ENCODE peak calls at places on chromosomes 1 and 21, in eight cellular contexts. P is CD8-positive, alpha-beta T cell; Q is D341Med; W is activated CD4-positive, alpha-beta T cell treated with anti-CD3 and anti-CD28 coated beads, Interleukin-2, amount 50 U/mL, for 1 hour; S is NCI-H1694 treated with DMSO at 0.1 percent for 48 hours; O is activated T-cell treated with anti-CD3 and anti-CD28 coated beads for 4 hours; V is posterior vena cava; L is EL. T is an unnamed sample.

GRCh38 chr1:166040635-166041034 is 126.2 kb downstream of the FAM78B start:
- DNase-seq in O (no peak), L (no peak), Q (no peak), V (no peak), S (no peak), P (no peak), W (no peak), T (no peak)

GRCh38 chr1:9145021-9145668 is 16.2 kb upstream of the GPR157 start:
- DNase-seq in Q (peak; percentile 20), O (no peak), V (peak; percentile 56), S (no peak), L (peak; percentile 76), P (no peak), W (no peak), T (peak; percentile 14)

GRCh38 chr1:58451560-58452211 is 94.8 kb downstream of the OMA1 start:
- DNase-seq in W (no peak), Q (no peak), V (no peak), L (no peak), O (no peak), S (no peak), P (no peak), T (no peak)

GRCh38 chr1:95311006-95311405 is 77.0 kb downstream of the RWDD3 start:
- DNase-seq in Q (no peak), V (no peak), S (no peak), L (no peak), W (no peak), P (no peak), O (no peak), T (no peak)

GRCh38 chr1:159211331-159212136 is 6.9 kb downstream of the ACKR1 start:
- DNase-seq in O (peak; percentile 25), L (peak; percentile 42), W (peak; percentile 35), V (no peak), Q (peak; percentile 74), P (peak; percentile 65), S (peak; percentile 2), T (peak; percentile 81)

GRCh38 chr1:240878631-240879030 is 266.7 kb upstream of the GREM2 start:
- DNase-seq in V (no peak), W (no peak), S (no peak), P (no peak), O (no peak), L (no peak), Q (no peak), T (no peak)

GRCh38 chr1:219798283-219799030 is 129.9 kb downstream of the SLC30A10 start:
- DNase-seq in P (no peak), L (peak; percentile 72), W (no peak), V (no peak), O (no peak), Q (no peak), S (no peak), T (no peak)

GRCh38 chr1:54842206-54842915 is 41.2 kb upstream of the TTC22 start:
- DNase-seq in L (no peak), O (no peak), W (no peak), V (no peak), S (no peak), Q (peak; percentile 6), P (peak; percentile 15), T (no peak)

GRCh38 chr21:16193758-16194606 is 464.2 kb downstream of the USP25 start:
- DNase-seq in S (no peak), V (peak; percentile 82), Q (peak; percentile 46), L (peak; percentile 86), W (no peak), P (no peak), O (no peak), T (peak; percentile 90)

GRCh38 chr1:202343652-202344349 is 2.1 kb upstream of the UBE2T start:
- DNase-seq in W (no peak), Q (no peak), P (no peak), V (no peak), O (no peak), L (peak; percentile 50), S (peak; percentile 74), T (peak; percentile 87)

GRCh38 chr21:23936224-23936623 is 1671.1 kb downstream of the MRPL39 start:
- DNase-seq in W (no peak), S (peak; percentile 23), V (no peak), L (no peak), Q (peak; percentile 51), P (no peak), O (no peak), T (peak; percentile 39)

GRCh38 chr1:110188116-110188618 is 21.9 kb upstream of the KCNC4 start:
- DNase-seq in S (peak; percentile 55), P (no peak), V (peak; percentile 38), Q (no peak), W (no peak), L (peak; percentile 74), O (no peak), T (no peak)

GRCh38 chr1:21926814-21927530 is 10.1 kb downstream of the HSPG2 start:
- DNase-seq in O (no peak), P (no peak), S (no peak), L (peak; percentile 83), V (peak; percentile 94), W (no peak), Q (no peak), T (no peak)

GRCh38 chr1:23657659-23658275 is 33.8 kb upstream of the RPL11 start:
- DNase-seq in V (no peak), W (peak; percentile 30), S (no peak), P (no peak), L (peak; percentile 65), O (no peak), Q (peak; percentile 80), T (peak; percentile 84)

GRCh38 chr1:168081373-168082007 is 55.2 kb downstream of the GPR161 start:
- DNase-seq in P (peak; percentile 32), S (no peak), W (no peak), O (no peak), L (peak; percentile 67), Q (no peak), V (no peak), T (no peak)

GRCh38 chr1:47184090-47184735 is 5.6 kb downstream of the PDZK1IP1 start:
- DNase-seq in P (no peak), O (no peak), S (no peak), L (no peak), W (no peak), Q (no peak), V (no peak), T (peak; percentile 27)

GRCh38 chr21:32457360-32457840 is 44.9 kb downstream of the EVA1C start:
- DNase-seq in Q (no peak), O (no peak), S (no peak), W (no peak), P (no peak), V (no peak), L (peak; percentile 33), T (no peak)

GRCh38 chr1:95888877-95889799 is 655.1 kb downstream of the RWDD3 start:
- DNase-seq in Q (no peak), W (no peak), V (no peak), O (no peak), S (peak; percentile 85), P (no peak), L (no peak), T (peak; percentile 16)

GRCh38 chr1:52751589-52752306 is 25.5 kb downstream of the ZYG11B start:
- DNase-seq in P (no peak), L (peak; percentile 52), W (no peak), V (no peak), O (no peak), Q (no peak), S (no peak), T (no peak)

GRCh38 chr1:29974345-29974744 is 738.0 kb downstream of the PTPRU start:
- DNase-seq in W (no peak), S (no peak), O (no peak), L (peak; percentile 94), Q (no peak), P (no peak), V (no peak), T (no peak)

T was measured in NCI-H82.